ENCODE peak calls at places on chromosomes 16 and 17, in four cellular contexts. U is astrocyte of the cerebellum, O is prostate gland, E is adrenal gland. P is an unnamed sample.

GRCh38 chr17:2057714-2058520 is 3.0 kb downstream of the HIC1 start:
- DNase-seq in U (no peak), O (no peak), E (no peak), P (no peak)

GRCh38 chr17:82520041-82520910 is 744 bp downstream of the FOXK2 start:
- DNase-seq in U (no peak), O (no peak), E (no peak), P (no peak)

GRCh38 chr17:18182978-18183333 is 672 bp upstream of the ALKBH5 start:
- DNase-seq in U (peak; percentile 29), O (peak; percentile 69), E (peak; percentile 88), P (no peak)

GRCh38 chr17:56499799-56500388 is 93.6 kb upstream of the NOG start:
- DNase-seq in U (no peak), O (no peak), E (no peak), P (peak; percentile 15)

GRCh38 chr16:84478172-84478948 is 26.1 kb downstream of the MEAK7 start:
- DNase-seq in U (peak; percentile 22), O (peak; percentile 3), E (peak; percentile 45), P (no peak)

GRCh38 chr16:53024045-53024444 is 28.7 kb downstream of the CHD9NB start:
- DNase-seq in U (no peak), O (no peak), E (no peak), P (no peak)

GRCh38 chr16:68065716-68066305 is 19.4 kb upstream of the NFATC3 start:
- DNase-seq in U (peak; percentile 45), O (no peak), E (no peak), P (no peak)

GRCh38 chr16:68397710-68398171 is 50.6 kb downstream of the SMPD3 start:
- DNase-seq in U (no peak), O (no peak), E (no peak), P (no peak)

GRCh38 chr17:50192873-50193274 is 8.6 kb downstream of the COL1A1 start:
- DNase-seq in U (no peak), O (no peak), E (no peak), P (no peak)

GRCh38 chr17:18043491-18043890 is 4.3 kb downstream of the GID4 start:
- DNase-seq in U (no peak), O (no peak), E (no peak), P (no peak)

GRCh38 chr17:9371019-9371418 is 204.6 kb downstream of the STX8 start:
- DNase-seq in U (peak; percentile 80), O (no peak), E (peak; percentile 27), P (no peak)

GRCh38 chr17:67082110-67082509 is 37.8 kb downstream of the CACNG1 start:
- DNase-seq in U (no peak), O (no peak), E (no peak), P (no peak)

GRCh38 chr16:85514601-85515318 is 98.4 kb upstream of the GSE1 start:
- DNase-seq in U (peak; percentile 73), O (peak; percentile 56), E (peak; percentile 88), P (peak; percentile 74)

GRCh38 chr17:4008082-4008435 is 43.8 kb upstream of the ATP2A3 start:
- DNase-seq in U (no peak), O (no peak), E (no peak), P (no peak)

GRCh38 chr17:42276359-42276608 is at the start of gene STAT5B:
- DNase-seq in U (no peak), O (peak; percentile 64), E (peak; percentile 67), P (no peak)

GRCh38 chr17:60073063-60073462 is 5.7 kb downstream of the HEATR6 start:
- DNase-seq in U (no peak), O (no peak), E (no peak), P (no peak)

GRCh38 chr17:57666198-57666870 is 78.8 kb downstream of the CCDC182 start:
- DNase-seq in U (no peak), O (no peak), E (peak; percentile 4), P (no peak)

GRCh38 chr17:70317416-70317815 is 148.1 kb downstream of the KCNJ2 start:
- DNase-seq in U (no peak), O (no peak), E (no peak), P (no peak)

GRCh38 chr17:77280304-77280910 is 139.6 kb downstream of the SEC14L1 start:
- DNase-seq in U (no peak), O (no peak), E (no peak), P (no peak)

GRCh38 chr17:33653389-33653788 is 360.3 kb upstream of the ASIC2 start:
- DNase-seq in U (no peak), O (no peak), E (no peak), P (no peak)

GRCh38 chr16:26709754-26710153 is 357.0 kb upstream of the C16orf82 start:
- DNase-seq in U (no peak), O (no peak), E (no peak), P (no peak)

GRCh38 chr17:41814195-41814594 is 1.4 kb downstream of the FKBP10 start:
- DNase-seq in U (no peak), O (no peak), E (no peak), P (no peak)

GRCh38 chr17:78131172-78132085 is 858 bp downstream of the TMC8 start:
- DNase-seq in U (no peak), O (no peak), E (no peak), P (no peak)

GRCh38 chr17:29625037-29625750 is 2.5 kb upstream of the CORO6 start:
- DNase-seq in U (no peak), O (no peak), E (peak; percentile 52), P (no peak)

GRCh38 chr16:87201777-87202176 is 115.4 kb downstream of the C16orf95 start:
- DNase-seq in U (no peak), O (no peak), E (no peak), P (no peak)

GRCh38 chr16:2121853-2122252 is 13.8 kb downstream of the PKD1 start:
- DNase-seq in U (no peak), O (peak; percentile 60), E (no peak), P (no peak)

GRCh38 chr16:66598111-66598510 is 6.4 kb upstream of the CMTM3 start:
- DNase-seq in U (no peak), O (no peak), E (no peak), P (no peak)

GRCh38 chr17:78399693-78400144 is 21.3 kb downstream of the PGS1 start:
- DNase-seq in U (no peak), O (no peak), E (no peak), P (no peak)

GRCh38 chr16:88804173-88804551 is 573 bp downstream of the CDT1 start:
- DNase-seq in U (no peak), O (no peak), E (no peak), P (no peak)
- H3K4me3 ChIP-seq in U (peak overlapping the region; percentile 53), O (peak overlapping the region; percentile 52), E (no peak overlapping the region), P (peak overlapping the region; percentile 76)

GRCh38 chr16:3295209-3295608 is 10.0 kb downstream of the TIGD7 start:
- DNase-seq in U (no peak), O (no peak), E (no peak), P (no peak)

GRCh38 chr16:3292604-3293003 is 9.3 kb downstream of the ZNF263 start:
- DNase-seq in U (no peak), O (no peak), E (no peak), P (no peak)

GRCh38 chr16:3285131-3285530 is 1.8 kb downstream of the ZNF263 start:
- DNase-seq in U (no peak), O (no peak), E (no peak), P (no peak)

GRCh38 chr16:3295783-3296182 is 9.4 kb downstream of the TIGD7 start:
- DNase-seq in U (no peak), O (no peak), E (no peak), P (no peak)

GRCh38 chr16:3289998-3290673 is 6.8 kb downstream of the ZNF263 start:
- DNase-seq in U (no peak), O (no peak), E (no peak), P (no peak)
- H3K4me3 ChIP-seq in U (no peak overlapping the region), O (no peak overlapping the region), E (no peak overlapping the region), P (no peak overlapping the region)

DNA sequence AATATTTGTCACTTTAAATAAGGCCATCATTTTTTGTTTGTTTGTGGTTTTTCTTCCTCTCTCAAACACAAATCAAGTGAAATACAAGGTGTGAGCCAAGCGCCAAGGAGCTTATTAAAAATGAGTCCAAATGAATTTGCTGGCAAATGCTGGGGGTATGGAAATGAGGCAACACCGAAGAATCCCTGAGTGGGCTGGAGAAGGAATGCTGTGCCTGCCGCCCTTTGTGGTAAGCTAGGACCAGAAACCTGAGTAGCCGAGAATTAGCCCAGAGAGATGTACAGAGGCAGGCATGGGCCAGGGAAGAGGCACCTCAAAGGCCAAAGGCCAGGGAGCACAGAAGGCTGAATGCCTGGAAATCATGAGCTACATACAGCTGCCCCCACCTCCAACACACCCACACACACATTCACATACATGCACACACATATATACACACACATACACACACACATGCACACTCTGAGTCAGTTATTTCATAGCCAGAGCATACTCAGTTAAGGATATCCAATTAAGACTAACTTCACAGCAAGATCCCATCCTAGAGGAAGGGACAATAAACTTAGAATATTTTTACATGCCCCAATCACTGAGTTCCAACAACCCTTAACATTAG is 266.1 kb upstream of the DYNLRB2 start:
- DNase-seq in U (peak; percentile 64), O (no peak), E (no peak), P (no peak)
- H3K4me3 ChIP-seq in U (no peak overlapping the region), O (no peak overlapping the region), E (no peak overlapping the region), P (no peak overlapping the region)

DNA sequence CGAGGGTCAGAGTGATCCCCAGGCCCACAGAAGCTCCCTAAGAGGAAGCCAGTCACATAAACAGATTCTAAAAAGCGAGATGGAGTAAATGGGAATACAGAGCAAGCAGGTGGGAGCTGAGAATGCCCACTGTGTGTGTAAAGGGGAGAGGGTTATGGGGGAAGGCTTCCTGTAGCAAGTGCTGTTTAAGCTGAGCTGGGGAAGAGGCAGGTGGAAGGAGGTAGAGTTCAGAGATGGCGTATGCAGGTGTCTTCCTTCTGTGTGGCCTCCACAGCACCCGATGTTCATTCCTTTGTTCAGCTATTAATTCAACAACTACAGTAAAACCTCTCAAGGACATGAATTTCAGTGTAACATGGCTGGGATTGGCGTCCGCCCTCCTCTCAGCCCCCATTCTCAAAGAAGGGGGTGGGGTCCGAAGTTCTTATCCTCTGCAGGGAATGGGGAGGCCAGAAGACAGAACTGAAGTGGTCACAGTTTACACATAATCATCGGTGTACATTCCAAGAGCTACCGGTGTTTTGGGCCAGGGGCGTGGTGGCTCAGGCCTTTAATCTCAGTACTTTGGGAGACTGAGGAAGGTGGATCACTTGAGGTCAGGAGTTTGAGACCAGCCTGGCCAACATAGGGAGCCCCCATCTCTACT is 1.8 kb downstream of the EEF2K start:
- DNase-seq in U (no peak), O (no peak), E (no peak), P (no peak)
- H3K4me3 ChIP-seq in U (peak overlapping the region; percentile 83), O (peak overlapping the region; percentile 78), E (no peak overlapping the region), P (peak overlapping the region; percentile 66)

DNA sequence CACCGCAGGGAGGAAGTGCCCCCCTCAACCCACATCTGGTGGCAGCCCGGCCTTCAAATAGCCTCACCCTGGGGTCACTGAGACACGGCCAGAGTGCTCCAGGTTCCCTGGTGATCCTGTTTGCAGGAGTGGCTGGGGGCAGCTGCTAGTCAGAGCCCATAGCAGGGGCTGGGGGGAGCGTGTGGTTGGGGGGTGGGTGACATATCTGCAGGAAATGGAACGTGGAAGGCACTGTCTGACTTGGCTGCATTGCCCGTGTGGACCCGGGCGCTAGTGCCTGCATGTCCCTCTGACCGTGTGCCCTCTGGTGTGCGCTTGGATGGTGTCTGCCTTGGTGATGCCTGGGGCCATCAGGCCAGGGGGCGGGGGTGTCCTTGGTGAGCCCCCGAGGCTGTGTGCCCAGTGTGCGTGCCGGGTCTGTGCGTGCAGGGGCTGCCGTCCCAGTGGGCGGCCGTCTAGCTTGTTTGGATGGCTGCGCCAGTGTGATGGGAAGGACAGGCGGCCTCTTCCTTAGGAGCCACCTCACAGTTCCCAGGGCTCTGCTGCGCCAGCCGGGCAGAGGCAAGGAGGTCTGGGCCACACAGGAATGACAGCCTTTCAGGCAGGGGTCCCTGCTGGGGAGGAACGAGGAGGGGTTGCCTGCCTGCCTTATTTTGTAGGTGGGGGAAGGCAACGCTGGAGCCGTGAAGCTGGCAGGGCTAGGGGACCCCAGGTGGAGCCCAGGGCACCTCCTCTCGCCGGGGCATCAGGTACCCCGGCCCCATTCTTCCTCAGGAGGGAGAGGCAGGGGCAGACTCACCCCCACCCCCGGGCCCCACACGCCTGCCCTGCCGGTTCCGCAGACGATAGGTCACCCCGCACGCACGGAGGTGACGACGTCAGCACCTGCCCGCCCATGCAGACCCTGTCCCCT is 642 bp downstream of the NDRG4 start:
- DNase-seq in U (no peak), O (no peak), E (no peak), P (no peak)
- H3K4me3 ChIP-seq in U (peak overlapping the region; percentile 49), O (peak overlapping the region; percentile 13), E (no peak overlapping the region), P (no peak overlapping the region)

P was measured in LNCaP clone FGC.